ENCODE peak calls at places on chromosomes 1 and 21, in six cellular contexts. U, B, R, K, A and F are unnamed samples.

GRCh38 chr1:47635597-47635996 is 197.8 kb downstream of the FOXD2 start:
- DNase-seq in U (no peak), B (no peak), R (no peak), K (no peak), A (no peak), F (no peak)

GRCh38 chr1:46333300-46334029 is 7.1 kb upstream of the NSUN4 start:
- DNase-seq in U (no peak), B (peak), R (no peak), K (no peak), A (no peak), F (no peak)

GRCh38 chr21:28669331-28669730 is 323.3 kb downstream of the LTN1 start:
- DNase-seq in U (no peak), B (no peak), R (no peak), K (no peak), A (no peak), F (no peak)

GRCh38 chr21:44255519-44255981 is 6.1 kb downstream of the DNMT3L start:
- DNase-seq in U (no peak), B (no peak), R (no peak), K (no peak), A (no peak), F (no peak)

GRCh38 chr1:28965271-28965870 is 51.0 kb downstream of the EPB41 start:
- DNase-seq in U (no peak), B (no peak), R (no peak), K (no peak), A (no peak), F (no peak)

GRCh38 chr1:226596531-226597165 is 48.1 kb downstream of the STUM start:
- DNase-seq in U (no peak), B (no peak), R (no peak), K (no peak), A (no peak), F (no peak)

GRCh38 chr1:108643492-108644333 is 17.2 kb downstream of the HENMT1 start:
- DNase-seq in U (peak), B (peak), R (peak), K (no peak), A (no peak), F (no peak)

GRCh38 chr1:69103213-69103612 is 464.5 kb upstream of the LRRC7 start:
- DNase-seq in U (no peak), B (no peak), R (no peak), K (no peak), A (no peak), F (no peak)

GRCh38 chr1:59898927-59899326 is 27.6 kb downstream of the CYP2J2 start:
- DNase-seq in U (no peak), B (no peak), R (no peak), K (no peak), A (no peak), F (no peak)

GRCh38 chr1:223645903-223646302 is 19.6 kb downstream of the CAPN8 start:
- DNase-seq in U (no peak), B (no peak), R (no peak), K (no peak), A (no peak), F (no peak)

GRCh38 chr1:118201524-118201923 is 16.5 kb upstream of the SPAG17 start:
- DNase-seq in U (no peak), B (no peak), R (no peak), K (no peak), A (no peak), F (no peak)

GRCh38 chr21:38123626-38124025 is 133.2 kb upstream of the KCNJ15 start:
- DNase-seq in U (no peak), B (no peak), R (no peak), K (no peak), A (no peak), F (no peak)

GRCh38 chr1:163535807-163536206 is 214.1 kb downstream of the NUF2 start:
- DNase-seq in U (no peak), B (peak), R (no peak), K (no peak), A (no peak), F (no peak)

GRCh38 chr21:26405735-26406361 is 167.2 kb downstream of the CYYR1 start:
- DNase-seq in U (no peak), B (no peak), R (no peak), K (no peak), A (no peak), F (no peak)

GRCh38 chr1:20666804-20667203 is 5.6 kb upstream of the DDOST start:
- DNase-seq in U (no peak), B (peak), R (no peak), K (no peak), A (no peak), F (no peak)

GRCh38 chr1:44696789-44697188 is 22.3 kb downstream of the ARMH1 start:
- DNase-seq in U (no peak), B (no peak), R (peak), K (no peak), A (no peak), F (no peak)

GRCh38 chr1:89598450-89599331 is 34.2 kb upstream of the LRRC8C start:
- DNase-seq in U (no peak), B (peak), R (no peak), K (no peak), A (peak), F (no peak)

GRCh38 chr21:29053656-29054055 is 19.8 kb downstream of the CCT8 start:
- DNase-seq in U (no peak), B (no peak), R (no peak), K (no peak), A (no peak), F (no peak)

GRCh38 chr1:204516180-204516879 is at the start of gene MDM4:
- DNase-seq in U (peak), B (peak), R (peak), K (peak), A (peak), F (peak)